ENCODE peak calls at places on chromosomes 3 and 15, in seven cellular contexts. F is HepG2, P is HCT116, N is SK-N-SH, C is GM12878, R is K562, H is H1. T is an unnamed sample.

GRCh38 chr3:10232138-10232537 is 16.1 kb upstream of the TATDN2 start:
- DNase-seq in F (no peak), P (no peak), N (no peak), C (no peak), R (no peak), H (no peak), T (no peak)

GRCh38 chr3:197343656-197344408 is 45.4 kb upstream of the DLG1 start:
- DNase-seq in F (no peak), P (no peak), N (no peak), C (no peak), R (no peak), H (no peak), T (no peak)

GRCh38 chr3:103218146-103218545 is 783.3 kb downstream of the ZPLD1 start:
- DNase-seq in F (no peak), P (no peak), N (no peak), C (peak), R (no peak), H (no peak), T (no peak)

GRCh38 chr15:99976811-99977271 is 243.6 kb upstream of the LYSMD4 start:
- DNase-seq in F (no peak), P (no peak), N (no peak), C (no peak), R (no peak), H (no peak), T (no peak)

GRCh38 chr3:29335438-29335837 is 54.6 kb downstream of the RBMS3 start:
- DNase-seq in F (no peak), P (peak), N (peak), C (no peak), R (no peak), H (no peak), T (peak)

GRCh38 chr3:2099028-2099671 is 484 bp downstream of the CNTN4 start:
- DNase-seq in F (no peak), P (no peak), N (peak), C (no peak), R (no peak), H (no peak), T (no peak)

GRCh38 chr3:130932979-130933378 is 39.1 kb downstream of the ATP2C1 start:
- DNase-seq in F (no peak), P (no peak), N (no peak), C (no peak), R (no peak), H (no peak), T (no peak)

GRCh38 chr3:12961007-12961725 is 112.1 kb downstream of the IQSEC1 start:
- DNase-seq in F (no peak), P (no peak), N (no peak), C (no peak), R (no peak), H (no peak), T (no peak)

GRCh38 chr3:5197470-5198312 is 10.2 kb downstream of the EDEM1 start:
- DNase-seq in F (no peak), P (no peak), N (no peak), C (peak), R (no peak), H (no peak), T (no peak)

GRCh38 chr3:152684279-152684678 is 150.7 kb upstream of the P2RY1 start:
- DNase-seq in F (no peak), P (no peak), N (no peak), C (no peak), R (no peak), H (no peak), T (no peak)

GRCh38 chr3:71450985-71451560 is 132.5 kb downstream of the FOXP1 start:
- DNase-seq in F (no peak), P (no peak), N (no peak), C (no peak), R (no peak), H (no peak), T (no peak)

GRCh38 chr3:188683032-188683491 is 488.7 kb upstream of the TPRG1 start:
- DNase-seq in F (peak), P (no peak), N (no peak), C (no peak), R (no peak), H (no peak), T (no peak)

GRCh38 chr3:86792316-86792715 is 198.6 kb downstream of the VGLL3 start:
- DNase-seq in F (no peak), P (no peak), N (no peak), C (no peak), R (no peak), H (no peak), T (no peak)

GRCh38 chr3:28317438-28318022 is 31.0 kb upstream of the ZCWPW2 start:
- DNase-seq in F (peak), P (peak), N (peak), C (no peak), R (peak), H (no peak), T (peak)

GRCh38 chr3:134374791-134375541 is 719 bp upstream of the AMOTL2 start:
- DNase-seq in F (peak), P (no peak), N (no peak), C (no peak), R (no peak), H (peak), T (peak)

GRCh38 chr3:84077479-84077878 is 881.3 kb upstream of the CADM2 start:
- DNase-seq in F (no peak), P (no peak), N (peak), C (no peak), R (no peak), H (no peak), T (peak)

GRCh38 chr15:95409924-95410323 is 920.6 kb upstream of the NR2F2 start:
- DNase-seq in F (no peak), P (no peak), N (no peak), C (no peak), R (no peak), H (no peak), T (no peak)

GRCh38 chr3:133282239-133282638 is 117.6 kb upstream of the BFSP2 start:
- DNase-seq in F (no peak), P (no peak), N (no peak), C (no peak), R (no peak), H (no peak), T (no peak)

GRCh38 chr3:136731274-136731884 is 20.8 kb downstream of the STAG1 start:
- DNase-seq in F (no peak), P (no peak), N (no peak), C (no peak), R (no peak), H (no peak), T (no peak)

GRCh38 chr3:186544281-186544680 is at the start of gene CRYGS:
- DNase-seq in F (no peak), P (no peak), N (no peak), C (no peak), R (no peak), H (no peak), T (no peak)

GRCh38 chr3:188348445-188349244 is 194.7 kb downstream of the LPP start:
- DNase-seq in F (peak), P (peak), N (no peak), C (no peak), R (no peak), H (no peak), T (peak)

GRCh38 chr15:45790325-45790943 is 155.6 kb downstream of the SQOR start:
- DNase-seq in F (peak), P (peak), N (peak), C (no peak), R (no peak), H (no peak), T (peak)

GRCh38 chr3:122283796-122284445 is 41.1 kb upstream of the CSTA start:
- DNase-seq in F (no peak), P (no peak), N (peak), C (no peak), R (no peak), H (no peak), T (no peak)

GRCh38 chr15:74635228-74635627 is 19.6 kb downstream of the CLK3 start:
- DNase-seq in F (peak), P (no peak), N (peak), C (no peak), R (peak), H (no peak), T (peak)

GRCh38 chr3:170470063-170471006 is 51.7 kb downstream of the CLDN11 start:
- DNase-seq in F (no peak), P (no peak), N (no peak), C (no peak), R (no peak), H (no peak), T (peak)

GRCh38 chr15:50750227-50750597 is 15.3 kb downstream of the SPPL2A start:
- DNase-seq in F (no peak), P (no peak), N (no peak), C (no peak), R (no peak), H (no peak), T (no peak)

GRCh38 chr3:114645392-114645791 is 351.6 kb downstream of the TIGIT start:
- DNase-seq in F (peak), P (peak), N (no peak), C (no peak), R (no peak), H (no peak), T (no peak)

GRCh38 chr3:172559029-172559428 is 35.8 kb upstream of the TNFSF10 start:
- DNase-seq in F (no peak), P (no peak), N (no peak), C (no peak), R (no peak), H (no peak), T (no peak)

GRCh38 chr3:172560026-172560425 is 36.8 kb upstream of the TNFSF10 start:
- DNase-seq in F (no peak), P (no peak), N (no peak), C (no peak), R (no peak), H (no peak), T (no peak)

GRCh38 chr3:172564499-172564898 is 41.3 kb upstream of the TNFSF10 start:
- DNase-seq in F (no peak), P (no peak), N (no peak), C (no peak), R (no peak), H (no peak), T (no peak)

GRCh38 chr3:172561894-172562664 is 38.8 kb upstream of the TNFSF10 start:
- DNase-seq in F (no peak), P (no peak), N (no peak), C (no peak), R (no peak), H (no peak), T (no peak)

DNA sequence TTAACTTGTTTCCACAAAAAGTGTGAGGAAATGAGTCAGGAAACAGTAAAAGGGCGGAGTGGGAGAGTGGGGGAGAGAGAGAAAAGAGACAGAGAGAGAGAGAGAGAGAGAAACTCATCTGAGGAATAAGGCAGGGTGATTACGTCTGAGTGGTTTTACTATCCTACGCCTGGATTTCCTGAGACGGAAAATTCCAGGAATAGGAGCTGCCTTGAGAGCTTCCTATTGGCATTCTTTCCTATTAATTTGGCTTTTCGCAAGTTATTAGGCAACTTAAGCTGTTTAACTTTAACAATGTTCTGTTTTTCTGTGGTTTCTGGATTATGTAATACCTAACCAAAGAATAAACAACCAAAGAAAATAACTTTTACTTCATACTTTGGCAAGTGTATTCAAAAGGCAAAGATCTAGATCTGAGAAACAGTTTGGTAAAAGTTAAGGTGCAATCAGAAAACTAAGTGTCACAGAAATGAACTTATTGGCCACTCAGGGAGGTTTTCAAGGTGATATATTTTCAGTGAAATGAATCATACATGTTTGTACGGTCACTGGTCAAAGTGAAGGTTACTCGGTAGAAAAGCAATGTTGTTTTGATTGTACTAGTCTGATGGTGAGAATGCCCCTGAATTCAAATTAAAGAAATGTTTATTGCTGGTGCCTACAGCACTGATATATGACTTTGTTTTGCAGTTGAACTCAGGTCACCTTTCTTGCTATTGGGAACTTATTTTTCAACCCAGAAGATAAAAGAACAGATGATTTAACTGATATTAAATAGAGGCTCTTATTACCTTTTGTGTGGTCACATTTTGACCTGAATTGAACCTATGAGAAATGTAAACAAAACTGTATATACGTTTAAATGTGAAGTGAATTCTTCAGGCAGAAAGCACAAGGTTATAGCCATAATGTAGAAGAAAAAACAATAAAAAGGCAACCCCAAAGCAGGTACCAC is 39.9 kb upstream of the TNFSF10 start:
- DNase-seq in F (peak), P (no peak), N (no peak), C (no peak), R (no peak), H (no peak), T (no peak)
- TF ChIP-seq JUND in F (no peak), P (no peak), N (peak), C (no peak), R (no peak), H (no peak), T (no peak)

GRCh38 chr3:52029053-52029452 is 27.3 kb downstream of the DUSP7 start:
- DNase-seq in F (no peak), P (no peak), N (peak), C (no peak), R (peak), H (no peak), T (no peak)
- TF ChIP-seq JUND in F (no peak), P (no peak), N (no peak), C (no peak), R (no peak), H (no peak), T (no peak)

GRCh38 chr3:24545917-24546316 is 51.3 kb upstream of the THRB start:
- DNase-seq in F (peak), P (no peak), N (no peak), C (no peak), R (no peak), H (no peak), T (no peak)
- TF ChIP-seq JUND in F (no peak), P (no peak), N (no peak), C (no peak), R (no peak), H (no peak), T (no peak)

GRCh38 chr15:101397521-101398003 is 91.9 kb downstream of the PCSK6 start:
- DNase-seq in F (no peak), P (no peak), N (no peak), C (no peak), R (no peak), H (no peak), T (no peak)
- TF ChIP-seq JUND in F (no peak), P (no peak), N (no peak), C (no peak), R (no peak), H (no peak), T (no peak)

GRCh38 chr15:58537033-58537432 is 105.2 kb downstream of the LIPC start:
- DNase-seq in F (no peak), P (no peak), N (no peak), C (no peak), R (no peak), H (no peak), T (no peak)
- TF ChIP-seq JUND in F (no peak), P (no peak), N (no peak), C (no peak), R (no peak), H (no peak), T (no peak)